ENCODE peak calls at places on chromosomes 4 and X, in four cellular contexts. One of them, this sample, is unnamed.

GRCh38 chr4:39664828-39665731 is 26.4 kb upstream of the SMIM14 start:
- DNase-seq in gastrocnemius medialis: no peak
- DNase-seq in RWPE1: no peak
- DNase-seq in effector CD8-positive, alpha-beta T cell: no peak
- DNase-seq in this sample: no peak

GRCh38 chr4:44916406-44916805 is 190.1 kb upstream of the GNPDA2 start:
- DNase-seq in effector CD8-positive, alpha-beta T cell: no peak
- DNase-seq in gastrocnemius medialis: no peak
- DNase-seq in RWPE1: peak
- DNase-seq in this sample: no peak

GRCh38 chr4:183350317-183351071 is 28.3 kb upstream of the CLDN24 start:
- DNase-seq in effector CD8-positive, alpha-beta T cell: no peak
- DNase-seq in RWPE1: no peak
- DNase-seq in gastrocnemius medialis: no peak
- DNase-seq in this sample: no peak

GRCh38 chrX:47661539-47661938 is 2.6 kb upstream of the UXT start:
- DNase-seq in gastrocnemius medialis: no peak
- DNase-seq in RWPE1: no peak
- DNase-seq in effector CD8-positive, alpha-beta T cell: no peak
- DNase-seq in this sample: no peak

GRCh38 chr4:77172336-77172735 is 15.3 kb downstream of the CCNG2 start:
- DNase-seq in effector CD8-positive, alpha-beta T cell: no peak
- DNase-seq in RWPE1: peak
- DNase-seq in gastrocnemius medialis: no peak
- DNase-seq in this sample: no peak

GRCh38 chr4:55554453-55555030 is 7.8 kb upstream of the CLOCK start:
- DNase-seq in RWPE1: peak
- DNase-seq in gastrocnemius medialis: no peak
- DNase-seq in effector CD8-positive, alpha-beta T cell: no peak
- DNase-seq in this sample: no peak

GRCh38 chr4:28490669-28491068 is 1630.0 kb downstream of the STIM2 start:
- DNase-seq in gastrocnemius medialis: no peak
- DNase-seq in RWPE1: no peak
- DNase-seq in effector CD8-positive, alpha-beta T cell: no peak
- DNase-seq in this sample: no peak

GRCh38 chr4:110091426-110091825 is 107.0 kb downstream of the ELOVL6 start:
- DNase-seq in RWPE1: peak
- DNase-seq in gastrocnemius medialis: no peak
- DNase-seq in effector CD8-positive, alpha-beta T cell: no peak
- DNase-seq in this sample: no peak

GRCh38 chr4:55372259-55372658 is 23.5 kb upstream of the TMEM165 start:
- DNase-seq in effector CD8-positive, alpha-beta T cell: no peak
- DNase-seq in RWPE1: no peak
- DNase-seq in gastrocnemius medialis: no peak
- DNase-seq in this sample: no peak